ENCODE peak calls at places on chromosomes 16 and 17, in eight cellular contexts. C, U, D, G, B, S, A and O are unnamed samples. For H3K9me3, the result is how much of the 10 kb centered on the place peaks cover.

GRCh38 chr16:49788505-49788904 is 67.4 kb downstream of the ZNF423 start:
- DNase-seq in C (peak), U (no peak), D (no peak), G (no peak), B (no peak), S (no peak), A (no peak), O (no peak)

GRCh38 chr17:44197980-44198720 is 1.5 kb downstream of the ATXN7L3 start:
- DNase-seq in C (peak), U (peak), D (no peak), G (no peak), B (peak), S (no peak), A (peak), O (peak)

GRCh38 chr17:63138713-63139112 is 172.7 kb downstream of the TANC2 start:
- DNase-seq in C (no peak), U (no peak), D (no peak), G (no peak), B (no peak), S (no peak), A (peak), O (peak)

GRCh38 chr16:228917-229730 is at the start of gene LUC7L:
- DNase-seq in C (peak), U (peak), D (peak), G (peak), B (peak), S (peak), A (peak), O (peak)

GRCh38 chr17:31739300-31739699 is 119.7 kb downstream of the COPRS start:
- DNase-seq in C (no peak), U (no peak), D (no peak), G (no peak), B (no peak), S (no peak), A (peak), O (peak)

GRCh38 chr17:43200127-43200526 is 11.5 kb upstream of the TMEM106A start:
- DNase-seq in C (no peak), U (no peak), D (no peak), G (no peak), B (peak), S (no peak), A (no peak), O (no peak)

GRCh38 chr17:20944014-20944905 is 98.6 kb downstream of the USP22 start:
- DNase-seq in C (no peak), U (no peak), D (no peak), G (peak), B (peak), S (peak), A (no peak), O (no peak)

GRCh38 chr16:87035053-87035452 is 282.1 kb downstream of the C16orf95 start:
- DNase-seq in C (no peak), U (no peak), D (no peak), G (no peak), B (no peak), S (no peak), A (no peak), O (no peak)

GRCh38 chr16:5905935-5906334 is 808.3 kb upstream of the EEF2KMT start:
- DNase-seq in C (no peak), U (no peak), D (no peak), G (no peak), B (no peak), S (no peak), A (no peak), O (no peak)

GRCh38 chr16:83066011-83066410 is 439.2 kb downstream of the CDH13 start:
- DNase-seq in C (no peak), U (no peak), D (no peak), G (no peak), B (no peak), S (no peak), A (no peak), O (no peak)

GRCh38 chr17:82247856-82248671 is 19.2 kb downstream of the SLC16A3 start:
- DNase-seq in C (no peak), U (no peak), D (no peak), G (no peak), B (no peak), S (no peak), A (no peak), O (no peak)

GRCh38 chr17:35416659-35417058 is 15.6 kb downstream of the SLFN12 start:
- DNase-seq in C (no peak), U (no peak), D (no peak), G (no peak), B (no peak), S (no peak), A (no peak), O (no peak)

GRCh38 chr16:56357765-56358322 is 67.5 kb downstream of the AMFR start:
- DNase-seq in C (peak), U (no peak), D (no peak), G (peak), B (no peak), S (peak), A (no peak), O (no peak)

GRCh38 chr17:79290726-79291125 is 216.1 kb downstream of the ENGASE start:
- DNase-seq in C (no peak), U (no peak), D (no peak), G (no peak), B (no peak), S (no peak), A (no peak), O (no peak)

GRCh38 chr17:19343671-19344151 is 18.8 kb downstream of the B9D1 start:
- DNase-seq in C (peak), U (no peak), D (no peak), G (no peak), B (no peak), S (peak), A (no peak), O (no peak)

GRCh38 chr16:55655709-55656694 is at the start of gene SLC6A2:
- DNase-seq in C (peak), U (no peak), D (no peak), G (no peak), B (no peak), S (peak), A (no peak), O (no peak)

GRCh38 chr16:24151482-24151939 is 104.6 kb upstream of the CACNG3 start:
- DNase-seq in C (no peak), U (no peak), D (no peak), G (no peak), B (no peak), S (no peak), A (peak), O (peak)

GRCh38 chr16:84941916-84942315 is 69.4 kb downstream of the ZDHHC7 start:
- DNase-seq in C (no peak), U (no peak), D (no peak), G (no peak), B (no peak), S (no peak), A (peak), O (peak)

GRCh38 chr16:48526058-48526957 is 83.7 kb downstream of the N4BP1 start:
- DNase-seq in C (no peak), U (peak), D (no peak), G (peak), B (peak), S (peak), A (no peak), O (no peak)

GRCh38 chr17:51165680-51166197 is 472 bp upstream of the NME2 start:
- DNase-seq in C (no peak), U (peak), D (no peak), G (peak), B (no peak), S (no peak), A (no peak), O (peak)

GRCh38 chr17:68973098-68973929 is 18.1 kb upstream of the ABCA8 start:
- DNase-seq in C (no peak), U (no peak), D (no peak), G (no peak), B (no peak), S (no peak), A (no peak), O (no peak)

GRCh38 chr17:73559532-73559931 is 84.7 kb downstream of the SDK2 start:
- DNase-seq in C (no peak), U (no peak), D (no peak), G (no peak), B (no peak), S (no peak), A (no peak), O (no peak)

GRCh38 chr16:83433201-83433600 is 374.6 kb upstream of the HSBP1 start:
- DNase-seq in C (no peak), U (no peak), D (no peak), G (no peak), B (no peak), S (no peak), A (no peak), O (no peak)

GRCh38 chr17:17324616-17325015 is 21.4 kb downstream of the NT5M start:
- DNase-seq in C (no peak), U (no peak), D (no peak), G (no peak), B (no peak), S (peak), A (no peak), O (no peak)

GRCh38 chr17:46768540-46768870 is 50.0 kb downstream of the WNT3 start:
- DNase-seq in C (no peak), U (no peak), D (no peak), G (peak), B (no peak), S (peak), A (no peak), O (no peak)

GRCh38 chr16:2250652-2251280 is 621 bp downstream of the ECI1 start:
- DNase-seq in C (peak), U (peak), D (no peak), G (peak), B (no peak), S (no peak), A (peak), O (no peak)

GRCh38 chr17:1491406-1492248 is 859 bp downstream of the MYO1C start:
- DNase-seq in C (peak), U (peak), D (no peak), G (peak), B (peak), S (peak), A (peak), O (peak)

GRCh38 chr17:77450742-77451270 is 310.0 kb downstream of the SEC14L1 start:
- DNase-seq in C (no peak), U (no peak), D (no peak), G (no peak), B (no peak), S (no peak), A (no peak), O (no peak)

GRCh38 chr17:63434951-63435571 is 11.0 kb downstream of the CYB561 start:
- DNase-seq in C (peak), U (no peak), D (peak), G (peak), B (no peak), S (peak), A (no peak), O (peak)

GRCh38 chr17:50440172-50440837 is 14.3 kb downstream of the ACSF2 start:
- DNase-seq in C (no peak), U (no peak), D (no peak), G (peak), B (no peak), S (no peak), A (no peak), O (no peak)

GRCh38 chr16:49773534-49774486 is 82.1 kb downstream of the ZNF423 start:
- DNase-seq in C (no peak), U (no peak), D (no peak), G (no peak), B (no peak), S (no peak), A (peak), O (no peak)

GRCh38 chr17:40615295-40615988 is 32.2 kb downstream of the SMARCE1 start:
- DNase-seq in C (peak), U (peak), D (no peak), G (peak), B (peak), S (peak), A (peak), O (peak)

GRCh38 chr16:83958137-83958810 is 5.2 kb downstream of the OSGIN1 start:
- DNase-seq in C (no peak), U (no peak), D (no peak), G (no peak), B (no peak), S (no peak), A (no peak), O (no peak)

GRCh38 chr16:79400462-79401149 is 199.9 kb downstream of the MAF start:
- DNase-seq in C (no peak), U (no peak), D (no peak), G (peak), B (no peak), S (no peak), A (no peak), O (no peak)
- H3K9me3 ChIP-seq in C (under half), U (under half), D (under half), G (under half), B (under half), S (under half), A (under half), O (under half)

DNA sequence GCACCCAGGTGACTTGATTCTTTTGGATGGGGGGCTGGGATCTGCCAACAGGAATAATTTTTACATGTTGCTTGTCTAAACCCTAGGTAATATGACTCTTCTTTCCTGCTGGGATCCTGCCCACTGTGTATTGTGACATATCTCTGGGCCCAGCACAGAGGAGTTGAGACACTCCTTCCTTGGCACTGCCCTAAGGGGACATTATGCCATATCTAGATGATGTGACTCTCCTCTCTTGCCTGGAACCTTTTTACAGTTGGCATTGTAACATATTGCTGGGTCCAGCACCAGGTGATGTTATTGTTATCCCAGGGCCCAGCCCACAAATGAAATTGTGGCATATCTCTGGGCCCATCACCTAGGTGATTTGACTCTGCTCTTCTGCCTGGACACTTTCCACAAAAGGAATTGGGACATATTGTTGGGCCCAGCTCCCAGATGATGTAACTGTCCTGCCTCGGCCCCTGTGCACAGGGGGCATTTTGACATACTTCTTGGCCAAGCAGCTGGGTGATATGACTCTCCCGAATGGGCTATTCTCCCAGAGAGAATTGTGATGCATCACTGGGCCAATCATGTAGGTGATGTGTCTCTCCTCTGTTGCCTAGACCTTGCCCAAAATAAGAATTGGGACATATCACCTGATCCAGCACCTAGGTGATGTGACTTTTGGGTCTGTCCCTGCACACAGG is 1837.7 kb downstream of the TP53TG3F start:
- DNase-seq in C (no peak), U (no peak), D (no peak), G (no peak), B (no peak), S (no peak), A (no peak), O (no peak)
- H3K9me3 ChIP-seq in C (under half), U (under half), D (under half), G (under half), B (under half), S (half or more), A (under half), O (under half)

GRCh38 chr17:5184284-5184683 is 7.4 kb downstream of the ZNF594 start:
- DNase-seq in C (no peak), U (no peak), D (no peak), G (no peak), B (no peak), S (peak), A (no peak), O (no peak)
- H3K9me3 ChIP-seq in C (under half), U (half or more), D (half or more), G (half or more), B (half or more), S (half or more), A (half or more), O (under half)

GRCh38 chr16:35510701-35511100 is 2051.3 kb downstream of the TP53TG3F start:
- DNase-seq in C (no peak), U (no peak), D (no peak), G (no peak), B (no peak), S (no peak), A (no peak), O (no peak)

GRCh38 chr16:35506898-35507194 is 2047.4 kb downstream of the TP53TG3F start:
- DNase-seq in C (no peak), U (no peak), D (no peak), G (no peak), B (no peak), S (no peak), A (no peak), O (no peak)

GRCh38 chr16:35506018-35506897 is 2046.8 kb downstream of the TP53TG3F start:
- DNase-seq in C (peak), U (no peak), D (no peak), G (no peak), B (no peak), S (no peak), A (no peak), O (no peak)
- H3K9me3 ChIP-seq in C (under half), U (under half), D (under half), G (under half), B (under half), S (half or more), A (under half), O (under half)

GRCh38 chr16:67860589-67861398 is 12.1 kb upstream of the EDC4 start:
- DNase-seq in C (no peak), U (no peak), D (no peak), G (no peak), B (no peak), S (no peak), A (peak), O (peak)
- H3K9me3 ChIP-seq in C (under half), U (under half), D (under half), G (under half), B (under half), S (under half), A (under half), O (under half)

GRCh38 chr17:5182597-5183409 is 8.9 kb downstream of the ZNF594 start:
- DNase-seq in C (no peak), U (no peak), D (no peak), G (no peak), B (no peak), S (no peak), A (no peak), O (no peak)

GRCh38 chr17:5181509-5182305 is 10.0 kb downstream of the ZNF594 start:
- DNase-seq in C (no peak), U (no peak), D (no peak), G (no peak), B (no peak), S (peak), A (no peak), O (no peak)

GRCh38 chr17:5183410-5183793 is 8.3 kb downstream of the ZNF594 start:
- DNase-seq in C (no peak), U (no peak), D (no peak), G (no peak), B (no peak), S (no peak), A (no peak), O (no peak)

GRCh38 chr17:5179003-5179402 is 12.7 kb downstream of the ZNF594 start:
- DNase-seq in C (no peak), U (no peak), D (no peak), G (no peak), B (no peak), S (no peak), A (no peak), O (no peak)
- H3K9me3 ChIP-seq in C (under half), U (half or more), D (half or more), G (half or more), B (under half), S (half or more), A (half or more), O (under half)

GRCh38 chr17:54452666-54453348 is 447.8 kb upstream of the TOM1L1 start:
- DNase-seq in C (no peak), U (no peak), D (no peak), G (no peak), B (no peak), S (no peak), A (no peak), O (no peak)
- H3K9me3 ChIP-seq in C (under half), U (under half), D (under half), G (under half), B (under half), S (half or more), A (under half), O (under half)

GRCh38 chr17:27088767-27089078 is 205.2 kb upstream of the WSB1 start:
- DNase-seq in C (no peak), U (no peak), D (no peak), G (no peak), B (no peak), S (no peak), A (no peak), O (no peak)
- H3K9me3 ChIP-seq in C (under half), U (under half), D (under half), G (under half), B (under half), S (half or more), A (under half), O (under half)